ENCODE peak calls at places on chromosomes 11 and 22, in six cellular contexts. I is transverse colon, G is body of pancreas, K is thoracic aorta, N is IMR-90, L is GM23338. Q is an unnamed sample. For H3K27me3 and H3K36me3, the result is how much of the 10 kb centered on the place peaks cover.

GRCh38 chr11:15580775-15581095 is 466.0 kb downstream of the INSC start:
- DNase-seq in G (no peak), K (no peak), L (no peak), N (no peak), I (no peak), Q (no peak)

GRCh38 chr22:39205344-39206021 is 39.3 kb downstream of the PDGFB start:
- DNase-seq in I (no peak), L (no peak), G (no peak), K (no peak), N (peak), Q (no peak)

GRCh38 chr22:30247974-30248373 is 1.4 kb upstream of the LIF start:
- DNase-seq in K (no peak), L (no peak), N (no peak), G (no peak), I (no peak), Q (peak)

GRCh38 chr22:40411506-40411861 is 41.1 kb downstream of the SGSM3 start:
- DNase-seq in G (no peak), K (no peak), I (no peak), L (no peak), N (no peak), Q (peak)

GRCh38 chr11:20131744-20132666 is 28.3 kb downstream of the DBX1 start:
- DNase-seq in G (peak), I (peak), K (no peak), N (peak), L (peak), Q (peak)

GRCh38 chr11:9774591-9775392 is 110.9 kb downstream of the SWAP70 start:
- DNase-seq in N (peak), I (no peak), G (no peak), K (no peak), L (no peak), Q (no peak)

GRCh38 chr11:17256512-17256911 is 20.0 kb upstream of the NUCB2 start:
- DNase-seq in I (no peak), L (no peak), G (no peak), K (no peak), N (peak), Q (no peak)

GRCh38 chr11:79352304-79352703 is 88.5 kb downstream of the TENM4 start:
- DNase-seq in L (no peak), I (no peak), G (no peak), K (no peak), N (no peak), Q (no peak)

GRCh38 chr11:28743101-28743550 is 634.9 kb downstream of the METTL15 start:
- DNase-seq in K (no peak), L (no peak), G (no peak), I (no peak), N (peak), Q (peak)

GRCh38 chr11:9656864-9657263 is 7.0 kb upstream of the SWAP70 start:
- DNase-seq in I (no peak), L (no peak), G (no peak), N (no peak), K (no peak), Q (no peak)

GRCh38 chr11:47524200-47524874 is 28.6 kb downstream of the CELF1 start:
- DNase-seq in K (no peak), N (no peak), I (no peak), G (peak), L (no peak), Q (peak)

GRCh38 chr11:107293677-107294344 is 163.8 kb downstream of the CWF19L2 start:
- DNase-seq in N (no peak), L (peak), K (no peak), I (no peak), G (no peak), Q (no peak)

GRCh38 chr22:45512363-45512762 is 9.7 kb downstream of the FBLN1 start:
- DNase-seq in K (no peak), I (no peak), L (no peak), N (no peak), G (no peak), Q (peak)

GRCh38 chr11:14974723-14975587 is 2.8 kb upstream of the CALCA start:
- DNase-seq in L (peak), N (peak), G (peak), I (peak), K (no peak), Q (peak)

GRCh38 chr11:3014314-3014938 is 22.3 kb upstream of the NAP1L4 start:
- DNase-seq in G (no peak), L (no peak), N (no peak), I (peak), K (no peak), Q (no peak)

GRCh38 chr11:122746050-122746478 is 90.5 kb downstream of the UBASH3B start:
- DNase-seq in L (no peak), K (no peak), G (no peak), I (peak), N (no peak), Q (no peak)

GRCh38 chr11:14001597-14001996 is 39.1 kb downstream of the SPON1 start:
- DNase-seq in G (no peak), N (no peak), L (no peak), K (no peak), I (no peak), Q (no peak)

GRCh38 chr11:130710442-130711101 is 205.7 kb downstream of the SNX19 start:
- DNase-seq in N (peak), K (no peak), I (peak), L (no peak), G (no peak), Q (no peak)

GRCh38 chr11:75428301-75428724 is 4.7 kb downstream of the KLHL35 start:
- DNase-seq in G (peak), K (peak), N (peak), I (peak), L (peak), Q (peak)

GRCh38 chr11:118212131-118212725 is 12.6 kb downstream of the JAML start:
- DNase-seq in K (no peak), G (no peak), N (no peak), I (no peak), L (peak), Q (no peak)
- H3K4me3 ChIP-seq in K (no peak), G (no peak), N (no peak), I (no peak), L (no peak), Q (no peak)

DNA sequence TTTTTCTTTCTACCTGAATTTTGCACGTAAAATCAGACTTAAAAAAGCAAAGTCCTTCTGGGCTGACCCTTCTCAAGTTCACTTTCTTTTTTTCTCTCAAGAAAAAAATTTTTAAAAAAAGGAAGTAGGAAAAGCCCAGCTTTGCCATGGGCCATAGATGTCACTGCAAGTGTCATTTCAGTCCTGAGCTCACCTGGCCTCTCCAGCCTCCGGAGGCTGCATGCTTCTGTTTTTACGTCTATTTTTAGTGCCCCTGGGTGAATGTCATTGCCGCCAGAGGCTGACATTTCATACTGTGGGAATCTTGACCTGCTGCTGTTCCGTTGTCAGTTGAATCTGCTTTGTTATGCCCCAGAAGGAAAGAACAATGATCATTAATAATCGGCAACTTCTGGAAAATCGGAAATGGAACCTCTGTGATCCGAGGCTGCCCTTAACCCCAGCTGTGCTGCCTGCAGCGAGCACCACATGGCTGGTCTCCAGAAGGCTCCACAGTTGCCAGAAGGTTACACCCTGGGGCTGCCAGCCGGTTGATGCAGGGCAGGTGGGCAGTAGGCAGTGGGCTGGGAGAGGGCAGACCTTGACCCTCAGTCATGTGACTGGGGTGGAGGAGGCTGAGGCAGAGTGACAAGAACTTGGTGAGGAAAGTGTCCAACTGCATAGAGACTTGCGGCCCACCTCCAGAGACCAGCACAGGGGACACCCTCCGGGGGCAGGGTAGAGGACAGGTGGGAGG is 16.7 kb upstream of the MYEOV start:
- DNase-seq in N (no peak), L (no peak), I (no peak), K (no peak), G (peak), Q (peak)
- H3K27me3 ChIP-seq in N (half or more), L (under half), I (under half), K (under half), G (under half), Q (under half)

GRCh38 chr22:50284479-50284878 is 14.3 kb upstream of the MAPK11 start:
- DNase-seq in K (no peak), I (no peak), N (no peak), G (no peak), L (no peak), Q (no peak)
- H3K36me3 ChIP-seq in K (half or more), I (half or more), N (half or more), G (under half), L (under half), Q (under half)

DNA sequence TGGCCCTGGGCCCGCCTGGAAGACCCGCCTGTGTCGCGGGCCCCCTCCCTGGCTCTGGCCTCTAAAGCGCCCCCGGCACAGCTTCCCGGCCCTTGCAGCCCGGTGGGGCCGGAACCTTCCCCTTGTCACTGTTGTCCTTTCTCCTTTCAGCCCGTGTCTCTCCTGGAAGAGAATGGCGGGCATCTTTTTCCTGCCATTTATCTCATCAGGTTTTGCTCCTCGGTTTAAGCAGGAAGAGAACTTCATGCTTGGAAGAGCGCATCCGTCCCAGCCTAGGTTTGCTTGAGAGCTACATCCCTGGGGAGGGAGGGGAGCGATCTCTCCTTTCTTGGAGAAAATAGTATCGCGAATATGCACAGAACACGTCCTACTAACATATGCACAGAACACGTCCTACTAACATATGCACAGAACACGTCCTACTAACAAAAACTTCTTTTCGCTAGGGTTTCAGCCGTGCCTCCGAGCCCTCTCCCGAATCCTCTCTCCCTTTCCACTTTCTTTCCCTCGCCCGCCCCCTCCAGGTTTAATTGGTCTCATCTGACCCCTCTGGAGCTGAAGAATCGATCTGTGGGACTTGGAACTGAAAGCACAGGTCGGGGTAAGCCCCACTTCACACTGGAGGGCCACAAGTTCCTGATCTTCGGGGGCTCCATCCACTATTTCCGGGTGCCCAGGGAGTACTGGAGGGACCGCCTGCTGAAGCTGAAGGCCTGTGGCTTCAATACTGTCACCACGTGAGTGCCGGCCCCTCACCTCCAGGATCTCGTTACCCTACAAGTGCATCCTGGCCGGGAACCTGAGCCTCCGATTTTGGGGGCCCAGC is 1.2 kb downstream of the GLB1L3 start:
- DNase-seq in K (no peak), G (no peak), I (no peak), L (peak), N (no peak), Q (peak)
- H3K4me3 ChIP-seq in K (peak), G (no peak), I (peak), L (peak), N (no peak), Q (peak)

GRCh38 chr11:124644426-124645280 is 22.0 kb downstream of the TBRG1 start:
- DNase-seq in G (peak), K (no peak), I (peak), L (peak), N (peak), Q (peak)
- H3K27me3 ChIP-seq in G (under half), K (under half), I (under half), L (under half), N (under half), Q (under half)

DNA sequence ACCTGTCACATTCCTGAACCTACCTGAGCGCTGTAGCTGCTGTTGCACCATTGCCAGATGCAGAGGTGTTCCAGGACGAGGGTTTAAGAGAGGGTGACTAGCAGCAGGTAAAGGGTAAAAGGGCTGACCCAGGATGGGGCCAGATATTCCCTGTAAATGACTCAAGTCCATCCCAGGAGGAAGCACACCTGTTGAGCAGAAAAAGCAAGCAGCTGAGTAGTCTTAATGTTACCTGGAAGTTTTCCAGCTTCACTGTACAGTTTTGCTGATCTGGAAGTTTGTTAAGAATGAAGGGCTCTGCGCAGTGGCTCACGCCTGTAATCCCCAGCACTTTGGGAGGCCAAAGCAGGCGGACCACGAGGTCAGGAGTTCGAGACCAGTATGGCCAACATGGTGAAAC is 41.3 kb downstream of the DRG1 start:
- DNase-seq in L (no peak), I (no peak), G (no peak), K (no peak), N (no peak), Q (no peak)
- H3K36me3 ChIP-seq in L (under half), I (under half), G (under half), K (half or more), N (half or more), Q (under half)

GRCh38 chr22:19766235-19766505 is 5.6 kb downstream of the TBX1 start:
- DNase-seq in N (no peak), I (no peak), G (no peak), L (peak), K (no peak), Q (peak)
- H3K4me3 ChIP-seq in N (no peak), I (peak), G (no peak), L (peak), K (peak), Q (no peak)

DNA sequence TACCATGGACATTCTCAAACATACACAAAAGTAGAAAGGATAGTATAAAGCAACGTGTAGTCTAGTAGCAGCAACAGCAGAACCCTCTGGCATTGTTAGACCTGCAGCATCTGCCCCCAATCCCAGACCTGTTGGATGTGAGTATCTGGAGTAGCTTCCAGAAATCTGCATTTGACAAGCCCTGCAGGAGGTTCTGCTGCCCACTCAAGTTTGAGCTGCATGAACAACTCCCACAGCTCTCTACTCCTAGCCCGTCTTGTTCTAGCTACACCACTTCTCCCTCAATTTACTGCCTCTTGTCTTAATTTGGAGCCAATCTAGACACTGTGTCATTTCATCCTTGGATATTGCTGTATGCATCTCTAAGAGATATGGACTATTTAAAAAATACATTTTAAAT is 428.7 kb downstream of the MIAT start:
- DNase-seq in I (no peak), L (no peak), G (no peak), K (no peak), N (no peak), Q (no peak)
- H3K27me3 ChIP-seq in I (under half), L (under half), G (under half), K (under half), N (half or more), Q (under half)

Q was measured in H7.